ENCODE peak calls at places on chromosomes 4 and X, in ten cellular contexts. V, C, E, S, G, Q, Z, J, W and X are unnamed samples.

GRCh38 chrX:139766545-139766983 is 58.6 kb upstream of the MCF2 start:
- DNase-seq in V (no peak), C (no peak), E (peak), S (no peak), G (no peak), Q (no peak), Z (no peak), J (no peak), W (no peak), X (peak)

GRCh38 chr4:3313556-3314228 is 20.9 kb downstream of the RGS12 start:
- DNase-seq in V (no peak), C (no peak), E (no peak), S (no peak), G (no peak), Q (no peak), Z (no peak), J (peak), W (no peak), X (no peak)

GRCh38 chrX:140524556-140524955 is 19.7 kb upstream of the SOX3 start:
- DNase-seq in V (no peak), C (no peak), E (no peak), S (no peak), G (peak), Q (no peak), Z (peak), J (no peak), W (peak), X (no peak)

GRCh38 chrX:78105944-78106650 is 2.0 kb downstream of the PGK1 start:
- DNase-seq in V (no peak), C (no peak), E (peak), S (no peak), G (no peak), Q (no peak), Z (no peak), J (no peak), W (no peak), X (no peak)

GRCh38 chrX:96432647-96433046 is 252.0 kb upstream of the DIAPH2 start:
- DNase-seq in V (no peak), C (no peak), E (no peak), S (no peak), G (peak), Q (no peak), Z (peak), J (no peak), W (no peak), X (no peak)

GRCh38 chr4:16082424-16083216 is 1.2 kb downstream of the PROM1 start:
- DNase-seq in V (peak), C (no peak), E (peak), S (no peak), G (peak), Q (no peak), Z (no peak), J (peak), W (no peak), X (peak)

GRCh38 chr4:7183780-7184460 is 8.4 kb upstream of the SORCS2 start:
- DNase-seq in V (no peak), C (no peak), E (no peak), S (no peak), G (no peak), Q (peak), Z (no peak), J (no peak), W (no peak), X (no peak)

GRCh38 chr4:154618708-154619315 is 6.4 kb upstream of the FGG start:
- DNase-seq in V (peak), C (no peak), E (peak), S (no peak), G (peak), Q (no peak), Z (peak), J (no peak), W (peak), X (peak)

GRCh38 chr4:2288051-2288541 is 26.2 kb upstream of the MXD4 start:
- DNase-seq in V (no peak), C (no peak), E (no peak), S (no peak), G (no peak), Q (peak), Z (no peak), J (peak), W (no peak), X (no peak)

GRCh38 chrX:142201113-142201512 is 4.0 kb downstream of the MAGEC2 start:
- DNase-seq in V (no peak), C (no peak), E (no peak), S (no peak), G (no peak), Q (no peak), Z (no peak), J (no peak), W (peak), X (no peak)

GRCh38 chrX:57587062-57587461 is 4.7 kb upstream of the ZXDB start:
- DNase-seq in V (no peak), C (no peak), E (no peak), S (no peak), G (no peak), Q (no peak), Z (no peak), J (no peak), W (no peak), X (no peak)

GRCh38 chr4:8365951-8366350 is 74.6 kb downstream of the ACOX3 start:
- DNase-seq in V (no peak), C (no peak), E (no peak), S (no peak), G (no peak), Q (no peak), Z (no peak), J (no peak), W (no peak), X (no peak)

GRCh38 chr4:141654098-141654497 is 17.7 kb downstream of the IL15 start:
- DNase-seq in V (no peak), C (no peak), E (no peak), S (no peak), G (peak), Q (no peak), Z (peak), J (no peak), W (peak), X (no peak)
- TF ChIP-seq CTCF in V (peak), C (peak), E (no peak), S (peak), G (peak), Q (no peak), Z (peak), J (peak), W (peak), X (no peak)

DNA sequence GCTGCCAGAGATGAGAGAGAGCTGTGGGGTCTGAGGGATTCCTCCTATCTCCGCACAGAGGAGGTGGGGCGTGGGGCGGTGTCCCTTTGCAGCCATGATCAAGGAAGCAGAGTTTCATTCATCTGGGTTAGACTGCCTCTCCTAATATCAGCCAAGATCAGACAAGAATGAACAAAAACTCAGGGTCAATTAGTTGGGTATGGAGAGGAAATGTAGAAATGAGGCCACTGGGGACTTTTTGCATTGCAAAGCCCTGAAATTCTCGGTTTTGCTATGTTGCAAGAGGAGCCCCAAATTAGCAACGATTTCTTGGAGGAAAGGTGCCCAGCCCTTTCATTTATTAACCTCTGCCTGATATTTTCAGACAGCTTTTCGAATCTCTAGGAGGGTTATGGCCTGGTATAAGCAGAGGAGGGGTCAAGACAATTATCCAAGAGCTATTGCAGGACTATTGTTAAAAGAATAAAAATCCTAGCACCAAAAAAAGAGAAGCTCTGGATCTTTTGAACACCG is 34.3 kb upstream of the ACSL1 start:
- DNase-seq in V (no peak), C (no peak), E (no peak), S (no peak), G (no peak), Q (no peak), Z (peak), J (no peak), W (no peak), X (peak)
- TF ChIP-seq CTCF in V (no peak), C (no peak), E (no peak), S (no peak), G (no peak), Q (no peak), Z (no peak), J (no peak), W (no peak), X (no peak)

GRCh38 chr4:82559735-82560120 is 2.1 kb downstream of the TMEM150C start:
- DNase-seq in V (no peak), C (no peak), E (no peak), S (no peak), G (no peak), Q (no peak), Z (no peak), J (no peak), W (no peak), X (no peak)

GRCh38 chr4:82560853-82561744 is 689 bp downstream of the TMEM150C start:
- DNase-seq in V (peak), C (no peak), E (no peak), S (no peak), G (no peak), Q (no peak), Z (no peak), J (no peak), W (no peak), X (peak)

GRCh38 chr4:82567444-82567843 is 5.7 kb upstream of the TMEM150C start:
- DNase-seq in V (no peak), C (no peak), E (no peak), S (no peak), G (no peak), Q (no peak), Z (no peak), J (no peak), W (no peak), X (no peak)

GRCh38 chr4:82561745-82562552 is at the start of gene TMEM150C:
- DNase-seq in V (peak), C (no peak), E (peak), S (no peak), G (peak), Q (no peak), Z (peak), J (no peak), W (peak), X (peak)

GRCh38 chr4:82562553-82562854 is 716 bp upstream of the TMEM150C start:
- DNase-seq in V (no peak), C (no peak), E (no peak), S (no peak), G (no peak), Q (no peak), Z (no peak), J (no peak), W (no peak), X (no peak)
- TF ChIP-seq CTCF in V (no peak), C (no peak), E (no peak), S (no peak), G (no peak), Q (no peak), Z (no peak), J (no peak), W (no peak), X (no peak)

DNA sequence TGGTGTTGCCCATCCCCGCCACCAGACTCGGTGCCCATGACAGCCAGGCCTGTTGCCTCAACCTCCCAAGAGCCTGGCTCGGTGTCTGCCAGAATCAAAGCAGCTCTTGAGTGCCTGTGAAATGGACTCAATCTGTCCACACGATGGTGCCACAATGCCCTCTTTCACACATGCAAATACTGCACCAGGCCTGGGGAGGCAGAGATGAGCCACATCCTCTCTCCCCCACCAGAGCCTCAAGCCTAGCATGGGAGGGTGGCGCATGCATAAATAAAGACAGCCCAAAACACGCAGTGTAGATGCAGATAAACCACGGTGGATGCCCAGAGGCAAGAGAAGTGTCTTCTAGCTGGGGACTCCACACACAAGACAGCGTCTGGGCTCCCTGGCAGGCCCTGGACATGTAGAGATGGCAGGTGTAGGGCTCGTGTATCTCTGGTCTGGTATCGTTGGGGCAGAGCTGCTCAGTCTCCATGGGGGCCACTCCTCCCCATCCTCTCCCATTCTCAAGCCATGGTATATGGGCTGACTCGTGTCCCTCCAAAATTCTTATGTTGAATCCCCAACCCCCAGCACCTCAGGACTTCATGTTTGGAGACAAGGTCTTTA is 65.6 kb downstream of the JAKMIP1 start:
- DNase-seq in V (no peak), C (no peak), E (peak), S (no peak), G (no peak), Q (peak), Z (no peak), J (no peak), W (peak), X (peak)
- TF ChIP-seq CTCF in V (no peak), C (no peak), E (no peak), S (no peak), G (no peak), Q (no peak), Z (no peak), J (no peak), W (peak), X (peak)

DNA sequence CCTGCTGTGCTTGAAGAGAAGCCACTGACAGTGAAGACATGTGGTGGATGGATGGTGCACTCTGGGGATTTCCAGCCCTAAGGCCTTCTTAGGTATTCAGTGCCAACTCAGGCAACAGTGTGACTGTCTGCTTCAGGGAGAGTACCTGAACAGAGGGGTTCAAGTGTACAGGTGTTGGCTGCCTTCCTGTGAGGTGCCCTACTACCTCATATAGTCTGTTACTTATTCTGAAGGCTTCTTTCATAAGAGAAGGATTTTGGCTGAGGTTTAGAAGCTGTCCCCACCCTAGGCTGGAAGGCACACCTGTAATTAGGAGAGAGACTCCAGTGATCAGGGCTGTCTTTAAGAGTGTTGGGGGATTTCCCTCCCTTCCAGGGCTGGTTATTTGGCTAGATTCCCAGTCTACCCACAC is 1.8 kb downstream of the FTHL17 start:
- DNase-seq in V (no peak), C (no peak), E (peak), S (no peak), G (no peak), Q (no peak), Z (no peak), J (no peak), W (no peak), X (peak)
- TF ChIP-seq CTCF in V (no peak), C (no peak), E (no peak), S (no peak), G (no peak), Q (no peak), Z (no peak), J (no peak), W (no peak), X (no peak)

GRCh38 chr4:159227984-159228383 is 125.1 kb downstream of the RAPGEF2 start:
- DNase-seq in V (peak), C (peak), E (no peak), S (peak), G (peak), Q (peak), Z (peak), J (no peak), W (no peak), X (no peak)
- TF ChIP-seq CTCF in V (no peak), C (peak), E (no peak), S (no peak), G (peak), Q (no peak), Z (peak), J (peak), W (no peak), X (no peak)

GRCh38 chr4:174279433-174279832 is 4.0 kb downstream of the FBXO8 start:
- DNase-seq in V (no peak), C (no peak), E (no peak), S (no peak), G (no peak), Q (no peak), Z (no peak), J (no peak), W (no peak), X (no peak)
- TF ChIP-seq CTCF in V (no peak), C (no peak), E (no peak), S (no peak), G (no peak), Q (no peak), Z (no peak), J (no peak), W (no peak), X (no peak)

DNA sequence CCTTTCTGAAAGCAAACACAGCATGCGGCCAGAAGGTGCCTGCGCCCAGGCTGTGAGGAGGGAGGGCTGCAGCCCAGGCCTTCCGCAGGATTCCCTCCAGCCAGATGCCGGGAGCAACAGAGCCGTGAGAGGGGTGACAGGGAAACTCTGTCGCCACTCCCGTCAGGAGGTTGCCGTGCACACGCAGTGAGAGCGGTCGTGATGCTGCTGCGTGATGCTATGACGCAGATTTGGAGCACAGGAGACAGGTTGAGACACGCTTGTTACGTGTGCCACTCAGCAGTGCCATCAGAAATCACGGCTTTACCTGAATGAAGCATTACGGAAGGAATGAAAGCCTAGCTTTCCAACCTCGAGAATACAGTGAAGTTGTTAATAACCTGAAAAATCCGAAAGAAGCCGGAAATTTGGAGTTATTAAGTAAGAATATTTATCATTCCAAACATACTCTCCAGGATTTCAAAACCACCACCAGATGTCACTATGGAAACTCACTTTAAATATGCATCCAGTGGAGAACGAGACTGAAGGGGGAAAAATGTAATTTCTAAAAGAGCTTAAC is 54.4 kb downstream of the FAT1 start:
- DNase-seq in V (no peak), C (peak), E (no peak), S (peak), G (peak), Q (peak), Z (peak), J (no peak), W (peak), X (no peak)
- TF ChIP-seq CTCF in V (peak), C (peak), E (no peak), S (no peak), G (peak), Q (peak), Z (peak), J (peak), W (peak), X (no peak)